ENCODE peak calls at places on chromosomes 6 and 20, in nine cellular contexts. A is nephron progenitor cell, X is activated B cell treated with CpG ODN at 0.5 μM for 24 hours, S is NCI-H1436, Z is lower lobe of right lung, P is dorsolateral prefrontal cortex, H is HFFc6, E is kidney glomerular epithelial cell, M is IMR-90. I is an unnamed sample.

GRCh38 chr20:3749689-3750639 is 17.5 kb downstream of the HSPA12B start:
- DNase-seq in A (peak; percentile 84), X (no peak), S (peak; percentile 47), Z (peak; percentile 63), P (no peak), H (no peak), E (peak; percentile 14), M (no peak), I (peak; percentile 87)

GRCh38 chr20:421685-422250 is 13.7 kb downstream of the RBCK1 start:
- DNase-seq in A (no peak), X (no peak), S (no peak), Z (no peak), P (no peak), H (no peak), E (no peak), M (no peak), I (no peak)

GRCh38 chr6:37860226-37860839 is 40.8 kb downstream of the ZFAND3 start:
- DNase-seq in A (peak; percentile 11), X (no peak), S (peak; percentile 16), Z (no peak), P (no peak), H (peak; percentile 50), E (no peak), M (peak; percentile 65), I (no peak)

GRCh38 chr6:26311385-26312095 is 53.5 kb upstream of the BTN3A2 start:
- DNase-seq in A (peak; percentile 32), X (no peak), S (peak; percentile 37), Z (no peak), P (no peak), H (peak; percentile 80), E (peak; percentile 83), M (peak; percentile 73), I (no peak)

GRCh38 chr6:110137924-110138887 is 41.3 kb downstream of the WASF1 start:
- DNase-seq in A (no peak), X (no peak), S (no peak), Z (no peak), P (no peak), H (no peak), E (no peak), M (no peak), I (no peak)

GRCh38 chr6:142323377-142323776 is 21.6 kb downstream of the ADGRG6 start:
- DNase-seq in A (no peak), X (no peak), S (peak; percentile 23), Z (no peak), P (no peak), H (no peak), E (no peak), M (no peak), I (no peak)

GRCh38 chr6:158759966-158760617 is 59.1 kb downstream of the EZR start:
- DNase-seq in A (no peak), X (no peak), S (no peak), Z (no peak), P (no peak), H (no peak), E (no peak), M (no peak), I (no peak)

GRCh38 chr6:71336901-71337300 is 48.3 kb downstream of the OGFRL1 start:
- DNase-seq in A (no peak), X (no peak), S (no peak), Z (no peak), P (no peak), H (no peak), E (no peak), M (no peak), I (no peak)

GRCh38 chr6:45590751-45591184 is 213.0 kb upstream of the SUPT3H start:
- DNase-seq in A (peak; percentile 31), X (no peak), S (no peak), Z (no peak), P (no peak), H (no peak), E (peak; percentile 68), M (peak; percentile 28), I (no peak)

GRCh38 chr6:168451805-168452204 is 10.8 kb downstream of the SMOC2 start:
- DNase-seq in A (no peak), X (no peak), S (no peak), Z (no peak), P (no peak), H (no peak), E (no peak), M (no peak), I (no peak)

GRCh38 chr6:139920027-139920851 is 545.8 kb upstream of the CITED2 start:
- DNase-seq in A (no peak), X (no peak), S (no peak), Z (no peak), P (no peak), H (no peak), E (no peak), M (no peak), I (no peak)

GRCh38 chr6:38259736-38260135 is 380.0 kb downstream of the BTBD9 start:
- DNase-seq in A (no peak), X (no peak), S (no peak), Z (no peak), P (no peak), H (peak; percentile 68), E (no peak), M (peak; percentile 87), I (no peak)

GRCh38 chr6:13013681-13014550 is 297.3 kb downstream of the PHACTR1 start:
- DNase-seq in A (peak; percentile 63), X (no peak), S (no peak), Z (no peak), P (peak; percentile 57), H (no peak), E (no peak), M (no peak), I (peak; percentile 84)

GRCh38 chr6:132648828-132649227 is 10.2 kb downstream of the TAAR1 start:
- DNase-seq in A (no peak), X (no peak), S (no peak), Z (no peak), P (no peak), H (no peak), E (no peak), M (no peak), I (no peak)

GRCh38 chr6:84568971-84569370 is 195.4 kb downstream of the TBX18 start:
- DNase-seq in A (no peak), X (no peak), S (peak; percentile 9), Z (no peak), P (no peak), H (peak; percentile 23), E (no peak), M (peak; percentile 7), I (no peak)

GRCh38 chr6:161701051-161701450 is 427.2 kb upstream of the AGPAT4 start:
- DNase-seq in A (no peak), X (no peak), S (no peak), Z (no peak), P (no peak), H (no peak), E (no peak), M (no peak), I (no peak)